ENCODE peak calls at places on chromosomes 11 and 22, in five cellular contexts. H, B, D, O and V are unnamed samples.

GRCh38 chr11:60251485-60252207 is 8.7 kb upstream of the MS4A4E start:
- DNase-seq in O (no peak), B (peak), D (peak), H (no peak), V (no peak)

GRCh38 chr11:59962103-59962474 is 1.7 kb upstream of the OOSP4A start:
- DNase-seq in B (no peak), H (no peak), D (no peak), O (no peak), V (no peak)

GRCh38 chr22:23769321-23769965 is 1.7 kb upstream of the CHCHD10 start:
- DNase-seq in H (no peak), D (no peak), O (no peak), B (no peak), V (no peak)

GRCh38 chr11:117210620-117211019 is 11.4 kb downstream of the TAGLN start:
- DNase-seq in D (no peak), O (no peak), B (no peak), H (no peak), V (no peak)

GRCh38 chr11:116428638-116428975 is 344.2 kb downstream of the BUD13 start:
- DNase-seq in B (no peak), H (no peak), O (no peak), D (no peak), V (no peak)

GRCh38 chr22:47199949-47200272 is 437.5 kb downstream of the TBC1D22A start:
- DNase-seq in O (no peak), D (no peak), B (no peak), H (no peak), V (no peak)

GRCh38 chr11:71369411-71369810 is 78.8 kb downstream of the DHCR7 start:
- DNase-seq in O (no peak), B (no peak), D (no peak), H (no peak), V (no peak)

GRCh38 chr11:128664286-128664685 is 29.6 kb upstream of the FLI1 start:
- DNase-seq in B (no peak), H (no peak), O (no peak), D (peak), V (no peak)

GRCh38 chr22:30291334-30291892 is 2.1 kb upstream of the CASTOR1 start:
- DNase-seq in O (no peak), D (no peak), B (no peak), H (no peak), V (no peak)

GRCh38 chr11:93024376-93024775 is 54.9 kb downstream of the MTNR1B start:
- DNase-seq in B (no peak), H (no peak), D (no peak), O (no peak), V (no peak)

GRCh38 chr11:119844808-119845207 is 115.8 kb upstream of the NECTIN1 start:
- DNase-seq in D (no peak), B (no peak), O (no peak), H (peak), V (no peak)

GRCh38 chr22:50567721-50568252 is 5.1 kb upstream of the SYCE3 start:
- DNase-seq in H (no peak), D (no peak), O (no peak), B (no peak), V (no peak)

GRCh38 chr22:40758390-40758789 is 60.8 kb downstream of the SLC25A17 start:
- DNase-seq in O (no peak), H (no peak), B (no peak), D (no peak), V (no peak)

GRCh38 chr11:132028380-132029240 is 658.2 kb downstream of the NTM start:
- DNase-seq in B (peak), D (peak), H (peak), O (peak), V (no peak)

GRCh38 chr11:39458481-39458880 is 2001.0 kb downstream of the LRRC4C start:
- DNase-seq in O (no peak), D (no peak), H (no peak), B (no peak), V (no peak)

GRCh38 chr11:66915866-66916265 is 42.3 kb downstream of the PC start:
- DNase-seq in O (no peak), H (no peak), B (no peak), D (no peak), V (no peak)

GRCh38 chr11:130165601-130166456 is 6.2 kb downstream of the ST14 start:
- DNase-seq in B (no peak), H (no peak), D (no peak), O (no peak), V (no peak)

GRCh38 chr11:110564676-110565343 is 135.1 kb downstream of the FDX1 start:
- DNase-seq in B (peak), D (peak), O (no peak), H (no peak), V (no peak)

GRCh38 chr22:32558681-32559355 is 84.2 kb downstream of the FBXO7 start:
- DNase-seq in B (no peak), H (peak), D (no peak), O (peak), V (no peak)

GRCh38 chr11:1796297-1797011 is 32.7 kb upstream of the CTSD start:
- DNase-seq in O (no peak), B (peak), H (no peak), D (peak), V (no peak)

GRCh38 chr11:126969865-126970479 is 30.6 kb downstream of the KIRREL3 start:
- DNase-seq in H (no peak), O (no peak), B (peak), D (peak), V (no peak)

GRCh38 chr11:45647329-45647728 is 18.1 kb downstream of the CHST1 start:
- DNase-seq in O (no peak), H (no peak), B (no peak), D (no peak), V (no peak)

GRCh38 chr11:45659818-45660160 is 5.6 kb downstream of the CHST1 start:
- DNase-seq in B (no peak), D (no peak), H (no peak), O (no peak), V (no peak)

GRCh38 chr11:121478895-121479281 is 26.1 kb upstream of the SORL1-AS1 start:
- DNase-seq in O (no peak), H (no peak), B (peak), D (peak), V (no peak)

GRCh38 chr11:69010964-69011623 is 2.0 kb downstream of the MRGPRF start:
- DNase-seq in H (peak), O (peak), B (peak), D (peak), V (no peak)

GRCh38 chr11:45267660-45268340 is 18.3 kb downstream of the SYT13 start:
- DNase-seq in O (no peak), H (no peak), B (no peak), D (no peak), V (no peak)

GRCh38 chr22:48573766-48574165 is 1253.9 kb downstream of the BRD1 start:
- DNase-seq in H (no peak), D (no peak), B (no peak), O (no peak), V (no peak)

GRCh38 chr22:48575567-48576332 is 1251.9 kb downstream of the BRD1 start:
- DNase-seq in B (no peak), D (no peak), O (no peak), H (no peak), V (no peak)

GRCh38 chr22:48576333-48577013 is 1251.2 kb downstream of the BRD1 start:
- DNase-seq in D (peak), O (no peak), H (no peak), B (peak), V (no peak)

GRCh38 chr22:48572951-48573350 is 1254.7 kb downstream of the BRD1 start:
- DNase-seq in D (no peak), O (no peak), H (no peak), B (no peak), V (no peak)

DNA sequence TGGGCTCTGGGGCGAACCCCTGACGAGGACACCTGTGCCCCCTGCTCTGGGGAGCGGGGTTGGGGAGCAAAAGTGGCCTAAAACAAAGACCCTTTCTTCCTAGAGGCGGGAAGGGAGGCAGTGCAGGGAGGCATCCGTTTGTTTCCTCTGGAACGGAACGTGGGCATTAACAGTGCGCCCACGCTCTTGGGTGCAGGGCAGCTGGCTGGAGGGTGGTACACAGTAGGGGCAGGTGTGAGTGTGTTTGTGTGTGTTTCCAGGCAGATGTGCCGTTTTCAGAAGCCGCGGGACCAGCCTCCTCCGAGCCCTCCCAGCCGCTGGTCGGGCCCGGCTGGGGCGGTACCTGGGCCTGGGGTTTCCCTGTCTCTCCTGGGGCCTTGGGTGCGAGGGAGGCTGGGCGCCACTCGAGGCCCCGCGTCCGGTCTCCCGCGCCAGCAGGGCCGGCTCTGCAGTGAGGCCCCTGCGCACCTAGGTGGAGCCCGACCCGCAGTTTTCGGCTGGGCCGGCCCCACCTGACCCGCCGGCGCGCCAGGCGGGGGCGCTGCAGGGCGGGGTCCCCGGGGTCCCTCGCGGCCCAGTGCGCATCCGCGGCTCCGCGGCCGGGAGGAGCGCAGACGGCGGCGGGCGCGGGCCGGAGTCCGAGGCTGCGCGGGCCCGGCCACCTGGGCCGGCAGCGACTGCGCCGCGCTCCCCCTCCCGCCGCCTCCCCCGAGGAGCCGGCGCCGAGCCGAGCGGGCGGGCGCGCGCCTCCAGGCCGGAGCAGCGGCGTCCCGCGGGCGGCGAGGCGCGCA is 1252.7 kb downstream of the BRD1 start:
- DNase-seq in D (peak), B (peak), O (no peak), H (no peak), V (no peak)
- TF ChIP-seq CTCF in D (peak), B (peak), O (no peak), H (peak), V (no peak)

DNA sequence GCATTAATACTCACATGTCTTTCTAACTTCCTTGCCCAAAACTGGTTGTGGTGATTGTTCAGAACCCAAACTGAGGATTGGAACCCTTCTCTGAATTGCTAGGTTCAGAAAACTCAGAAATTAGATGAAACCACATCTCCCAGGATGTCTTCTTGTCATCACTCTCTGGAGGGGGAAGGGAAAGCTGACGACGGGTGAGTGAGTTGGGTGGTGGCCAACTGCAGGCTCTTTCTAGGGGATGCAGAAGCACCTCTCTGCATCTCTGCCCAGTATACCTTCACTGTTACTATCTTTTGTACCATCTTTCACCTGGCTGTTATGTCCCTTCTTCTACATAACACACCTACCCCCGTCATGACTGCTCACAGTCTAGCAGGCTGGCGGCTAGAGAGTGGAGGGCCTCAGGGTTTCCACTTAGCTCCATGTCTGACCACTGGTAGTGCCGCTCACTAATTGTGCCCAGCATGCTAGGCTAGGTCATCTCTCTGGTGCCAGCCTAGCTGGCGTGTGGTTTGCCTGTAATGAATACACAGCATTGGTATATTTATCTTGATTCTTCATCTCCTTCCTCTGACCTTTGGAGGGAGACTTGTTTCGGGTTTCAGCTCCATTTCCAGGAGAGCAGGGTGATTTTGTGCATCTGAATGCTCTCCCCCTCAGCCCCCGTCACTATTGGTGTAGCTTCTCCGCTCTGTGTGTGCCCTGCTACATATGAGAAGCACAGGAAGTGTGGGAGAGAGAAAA is 7.3 kb downstream of the GRAMD1B start:
- DNase-seq in B (no peak), H (no peak), O (no peak), D (no peak), V (no peak)
- H3K27ac ChIP-seq in B (no peak), H (no peak), O (no peak), D (no peak), V (no peak)

GRCh38 chr22:37635157-37635556 is 4.3 kb upstream of the SH3BP1 start:
- DNase-seq in D (no peak), O (no peak), H (no peak), B (no peak), V (no peak)

GRCh38 chr22:37634505-37635002 is 4.9 kb upstream of the SH3BP1 start:
- DNase-seq in O (no peak), B (no peak), H (no peak), D (no peak), V (no peak)

GRCh38 chr22:37633082-37633692 is 6.3 kb upstream of the SH3BP1 start:
- DNase-seq in B (no peak), H (no peak), O (no peak), D (no peak), V (no peak)

GRCh38 chr22:37632174-37633081 is 7.0 kb upstream of the SH3BP1 start:
- DNase-seq in B (no peak), D (no peak), O (no peak), H (no peak), V (no peak)

DNA sequence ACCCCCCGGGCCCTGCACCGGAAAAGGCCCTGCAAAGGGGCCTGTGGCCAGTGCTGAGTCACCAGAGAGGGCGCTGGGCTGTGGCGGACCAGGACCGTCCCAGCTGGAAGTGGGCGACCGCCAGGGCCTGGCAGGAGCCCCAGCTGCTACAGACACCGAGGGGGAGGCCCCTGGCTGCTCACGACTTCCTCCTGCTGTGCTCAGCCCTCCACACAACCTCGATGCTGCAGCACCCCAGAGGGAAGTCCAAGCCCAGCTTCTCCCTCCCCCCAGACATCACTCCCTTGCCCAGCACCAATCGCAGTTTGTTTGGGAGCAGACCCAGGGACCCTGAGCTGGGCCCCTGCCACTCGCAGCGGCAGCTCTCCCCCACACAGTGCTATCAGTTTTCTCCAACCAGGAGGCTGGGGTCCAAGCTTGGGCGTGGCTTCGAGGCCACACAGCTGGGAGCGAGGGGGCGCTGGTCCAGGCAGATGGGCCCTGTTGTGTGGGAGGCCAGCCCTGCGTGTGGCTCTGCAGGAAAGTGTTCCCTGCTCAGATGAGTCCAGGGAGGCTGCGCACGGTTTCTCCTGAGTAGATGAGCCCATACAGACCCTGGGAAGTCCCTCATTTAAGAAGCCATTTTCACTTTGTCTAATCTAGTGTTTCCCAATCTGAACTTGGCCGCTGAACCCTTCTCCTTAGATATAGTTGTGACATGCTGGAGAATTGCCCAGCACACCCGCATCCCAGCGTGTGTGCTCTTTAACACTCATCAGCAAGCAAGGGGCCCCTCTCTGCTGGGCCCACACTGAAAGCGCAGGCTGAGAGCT is 5.6 kb upstream of the SH3BP1 start:
- DNase-seq in B (peak), H (peak), D (peak), O (peak), V (peak)
- TF ChIP-seq CTCF in B (no peak), H (peak), D (peak), O (peak), V (no peak)

GRCh38 chr11:3001496-3001895 is 9.4 kb upstream of the NAP1L4 start:
- DNase-seq in D (no peak), O (peak), B (no peak), H (peak), V (no peak)

GRCh38 chr11:3002346-3002745 is 10.2 kb upstream of the NAP1L4 start:
- DNase-seq in B (no peak), D (no peak), O (peak), H (no peak), V (no peak)

GRCh38 chr11:3003396-3004231 is 11.5 kb upstream of the NAP1L4 start:
- DNase-seq in H (no peak), B (no peak), O (peak), D (no peak), V (no peak)

GRCh38 chr11:3004481-3004880 is 12.4 kb upstream of the NAP1L4 start:
- DNase-seq in O (no peak), D (no peak), H (no peak), B (no peak), V (no peak)

DNA sequence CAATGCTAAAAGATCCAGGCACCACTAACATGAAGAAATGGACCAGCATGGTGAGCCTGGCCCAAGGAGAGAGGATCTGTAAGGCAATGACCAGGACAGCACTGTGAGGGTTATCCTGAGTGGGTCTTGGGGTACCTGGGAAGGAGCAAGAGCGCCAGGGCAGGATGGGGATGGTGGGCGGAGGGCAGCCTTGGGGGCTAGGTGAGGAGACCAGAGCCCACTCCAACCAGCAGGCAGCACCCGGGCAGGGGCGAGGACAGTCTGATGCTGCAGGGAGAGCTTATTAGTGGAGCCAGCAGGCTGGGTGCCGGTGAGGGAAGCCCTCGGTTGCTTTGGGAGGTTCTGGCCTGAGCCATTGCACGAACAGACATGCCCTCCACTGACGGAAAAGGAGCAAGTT is 10.7 kb upstream of the NAP1L4 start:
- DNase-seq in B (no peak), O (no peak), D (no peak), H (no peak), V (no peak)
- H3K27ac ChIP-seq in B (no peak), O (peak), D (no peak), H (no peak), V (no peak)

GRCh38 chr11:65100674-65101350 is 4.8 kb downstream of the VPS51 start:
- DNase-seq in D (no peak), O (no peak), H (no peak), B (no peak), V (no peak)
- TF ChIP-seq CTCF in D (peak), O (no peak), H (no peak), B (peak), V (no peak)

GRCh38 chr11:43985386-43985752 is 42.9 kb downstream of the C11orf96 start:
- DNase-seq in D (no peak), B (no peak), O (no peak), H (no peak), V (no peak)

GRCh38 chr11:43988040-43988793 is 45.8 kb downstream of the C11orf96 start:
- DNase-seq in H (no peak), B (no peak), O (no peak), D (no peak), V (no peak)

GRCh38 chr11:43987384-43988039 is 45.1 kb downstream of the C11orf96 start:
- DNase-seq in O (peak), H (peak), B (no peak), D (no peak), V (no peak)

GRCh38 chr11:43986327-43986726 is 43.9 kb downstream of the C11orf96 start:
- DNase-seq in B (no peak), H (no peak), O (no peak), D (no peak), V (no peak)

GRCh38 chr11:43986881-43987280 is 44.4 kb downstream of the C11orf96 start:
- DNase-seq in D (no peak), O (no peak), H (no peak), B (no peak), V (no peak)
- H3K27ac ChIP-seq in D (no peak), O (no peak), H (peak), B (no peak), V (no peak)

GRCh38 chr11:101759771-101760450 is 154.9 kb upstream of the CEP126 start:
- DNase-seq in B (no peak), D (no peak), H (no peak), O (no peak), V (no peak)
- TF ChIP-seq CTCF in B (no peak), D (peak), H (peak), O (no peak), V (no peak)

GRCh38 chr11:123478352-123478986 is 48.4 kb downstream of the GRAMD1B start:
- DNase-seq in D (peak), B (peak), H (no peak), O (peak), V (no peak)
- H3K27ac ChIP-seq in D (no peak), B (no peak), H (no peak), O (no peak), V (no peak)